ENCODE peak calls at places on chromosomes 13 and 19, in eight cellular contexts. G is IMR-90, F is OCI-LY7, J is neural progenitor cell, Z is MM.1S, X is H9, Q is hepatocyte, C is GM23248. M is an unnamed sample.

GRCh38 chr13:60332682-60333081 is 64.3 kb upstream of the TDRD3 start:
- DNase-seq in G (no peak), Z (no peak), X (no peak), C (no peak), F (no peak), Q (no peak), J (no peak), M (no peak)

GRCh38 chr13:111117289-111117688 is 2.2 kb downstream of the ARHGEF7 start:
- DNase-seq in G (no peak), J (no peak), Z (no peak), C (peak; percentile 53), Q (no peak), F (no peak), X (no peak), M (no peak)

GRCh38 chr19:13430790-13431582 is 75.3 kb downstream of the CACNA1A start:
- DNase-seq in G (peak; percentile 42), F (peak; percentile 51), X (peak; percentile 71), J (peak; percentile 63), Z (peak; percentile 19), C (peak; percentile 76), Q (peak; percentile 51), M (peak; percentile 25)

GRCh38 chr13:59834801-59835200 is 328.9 kb downstream of the DIAPH3 start:
- DNase-seq in C (peak; percentile 41), Z (no peak), Q (no peak), X (no peak), F (no peak), G (peak; percentile 49), J (no peak), M (peak; percentile 41)

GRCh38 chr13:100951031-100951430 is 276.4 kb upstream of the TMTC4 start:
- DNase-seq in X (no peak), C (no peak), G (no peak), Z (no peak), F (no peak), J (no peak), Q (no peak), M (no peak)

GRCh38 chr19:5679289-5680082 is 830 bp downstream of the MICOS13 start:
- DNase-seq in Q (peak; percentile 19), G (no peak), F (no peak), J (no peak), X (peak; percentile 38), C (no peak), Z (peak; percentile 21), M (no peak)

GRCh38 chr13:103883698-103884097 is 817.5 kb upstream of the SLC10A2 start:
- DNase-seq in X (no peak), F (no peak), J (no peak), Q (peak; percentile 36), C (peak; percentile 14), Z (no peak), G (peak; percentile 25), M (no peak)

GRCh38 chr19:402786-403185 is 6.2 kb downstream of the C2CD4C start:
- DNase-seq in Q (no peak), Z (no peak), G (no peak), C (no peak), F (no peak), J (no peak), X (peak; percentile 15), M (no peak)

GRCh38 chr19:47158367-47158791 is 27.7 kb downstream of the SAE1 start:
- DNase-seq in Z (no peak), F (no peak), X (no peak), G (no peak), C (no peak), Q (no peak), J (no peak), M (no peak)

GRCh38 chr19:48819366-48819816 is 8.6 kb upstream of the BCAT2 start:
- DNase-seq in Z (no peak), C (peak; percentile 92), J (no peak), Q (peak; percentile 52), F (no peak), G (peak; percentile 79), X (no peak), M (peak; percentile 78)

GRCh38 chr19:41871573-41872383 is 5.3 kb upstream of the CD79A start:
- DNase-seq in Z (peak; percentile 85), C (no peak), X (no peak), G (no peak), Q (no peak), F (peak; percentile 83), J (no peak), M (no peak)

GRCh38 chr13:76610819-76611415 is 275.3 kb downstream of the KCTD12 start:
- DNase-seq in C (no peak), Q (no peak), X (no peak), J (no peak), G (no peak), F (no peak), Z (no peak), M (no peak)

GRCh38 chr13:76609643-76610042 is 276.6 kb downstream of the KCTD12 start:
- DNase-seq in G (no peak), X (no peak), Q (no peak), J (no peak), C (no peak), Z (no peak), F (no peak), M (no peak)
- H2AFZ ChIP-seq in G (no peak overlapping the region), X (no peak overlapping the region), Q (no peak overlapping the region), J (no peak overlapping the region), C (no peak overlapping the region), Z (no peak overlapping the region), F (no peak overlapping the region), M (no peak overlapping the region)

DNA sequence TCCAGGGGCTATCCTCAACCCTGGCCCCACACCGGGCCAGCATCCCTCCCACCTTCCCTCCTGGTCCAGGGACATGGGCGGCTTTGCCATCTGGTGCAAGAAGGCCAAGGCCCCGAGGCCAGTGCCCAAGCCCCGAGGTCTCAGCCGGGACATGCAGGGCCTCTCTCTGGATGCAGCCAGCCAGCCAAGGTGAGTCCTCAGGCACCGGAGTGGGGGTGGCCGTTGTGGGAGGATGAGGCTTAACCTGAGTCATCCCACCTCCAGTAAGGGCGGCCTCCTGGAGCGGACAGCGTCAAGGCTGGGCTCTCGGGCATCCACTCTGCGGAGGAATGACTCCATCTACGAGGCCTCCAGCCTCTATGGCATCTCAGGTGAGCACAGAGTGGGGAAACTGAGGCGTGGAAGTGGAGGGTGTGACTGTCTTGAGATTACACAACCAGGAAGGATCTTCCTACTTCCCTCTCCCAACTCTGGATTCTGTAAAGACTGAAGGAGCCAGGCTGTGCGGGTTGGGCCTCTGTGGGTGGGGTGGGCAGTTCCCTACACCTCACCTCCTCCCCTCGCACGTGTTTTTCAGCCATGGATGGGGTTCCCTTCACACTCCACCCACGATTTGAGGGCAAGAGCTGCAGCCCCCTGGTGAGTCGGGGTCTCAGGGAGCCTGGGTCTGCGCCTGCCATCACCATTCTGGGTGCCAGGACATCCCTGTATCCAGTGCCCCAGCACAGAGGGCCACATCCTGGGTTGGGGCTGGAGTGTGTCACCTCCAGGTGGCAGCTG is 3.8 kb downstream of the MVB12A start:
- DNase-seq in X (no peak), F (no peak), C (no peak), Q (no peak), Z (no peak), G (no peak), J (no peak), M (no peak)
- H2AFZ ChIP-seq in X (no peak overlapping the region), F (no peak overlapping the region), C (no peak overlapping the region), Q (no peak overlapping the region), Z (no peak overlapping the region), G (peak overlapping the region; percentile 33), J (no peak overlapping the region), M (no peak overlapping the region)

GRCh38 chr13:40145139-40145538 is 489.7 kb downstream of the COG6 start:
- DNase-seq in Z (no peak), G (no peak), X (no peak), C (no peak), J (no peak), F (no peak), Q (no peak), M (no peak)

GRCh38 chr13:40148103-40148502 is 492.6 kb downstream of the COG6 start:
- DNase-seq in Q (no peak), Z (no peak), F (no peak), X (no peak), C (no peak), J (no peak), G (no peak), M (no peak)

GRCh38 chr13:40148742-40149141 is 493.3 kb downstream of the COG6 start:
- DNase-seq in C (no peak), G (no peak), F (no peak), Q (no peak), Z (no peak), X (no peak), J (no peak), M (no peak)

GRCh38 chr13:40146063-40146462 is 490.6 kb downstream of the COG6 start:
- DNase-seq in Q (no peak), F (peak; percentile 24), X (peak; percentile 41), Z (no peak), J (peak; percentile 26), C (no peak), G (no peak), M (no peak)

DNA sequence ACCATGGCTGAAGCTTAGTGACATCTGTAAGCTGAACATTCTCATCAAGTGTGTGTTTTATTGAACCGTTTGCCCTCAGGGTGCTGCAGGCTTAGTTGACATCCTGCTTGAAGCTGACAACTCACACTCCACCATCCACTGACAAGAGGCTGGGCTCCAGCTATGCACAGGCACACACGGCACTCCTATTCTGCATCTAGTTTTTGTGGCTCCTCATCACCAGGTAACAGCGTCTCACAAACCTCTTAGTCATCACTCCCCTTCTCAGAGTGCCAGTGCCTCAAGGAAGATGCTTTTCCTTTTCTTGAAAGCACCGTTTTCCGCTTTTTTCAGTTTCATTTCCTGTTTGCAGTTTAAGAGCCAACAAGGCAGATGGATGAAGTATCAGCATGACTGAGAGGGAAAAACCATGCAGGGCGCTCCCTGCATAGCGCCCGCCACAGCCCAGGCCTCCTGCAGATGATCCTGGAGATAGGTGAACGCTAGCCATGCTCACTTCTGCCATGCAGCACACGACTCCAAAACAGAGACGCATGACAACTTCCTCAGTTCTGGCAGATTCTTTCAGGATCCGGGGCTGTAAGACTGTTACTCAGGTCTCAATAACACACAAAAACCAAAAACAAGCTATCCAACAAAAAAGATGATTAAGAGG is 491.3 kb downstream of the COG6 start:
- DNase-seq in G (no peak), C (no peak), X (no peak), Q (no peak), Z (no peak), J (no peak), F (peak; percentile 47), M (peak; percentile 21)
- H2AFZ ChIP-seq in G (no peak overlapping the region), C (no peak overlapping the region), X (no peak overlapping the region), Q (no peak overlapping the region), Z (no peak overlapping the region), J (peak overlapping the region; percentile 76), F (no peak overlapping the region), M (no peak overlapping the region)

GRCh38 chr19:35314858-35315470 is 14.0 kb upstream of the CD22 start:
- DNase-seq in F (no peak), Q (no peak), J (no peak), X (no peak), C (no peak), Z (no peak), G (no peak), M (no peak)

GRCh38 chr19:35316560-35316959 is 12.4 kb upstream of the CD22 start:
- DNase-seq in C (no peak), Z (no peak), F (no peak), G (no peak), J (no peak), X (no peak), Q (peak; percentile 67), M (no peak)

GRCh38 chr19:35318679-35319448 is 10.1 kb upstream of the CD22 start:
- DNase-seq in Q (no peak), Z (no peak), C (peak; percentile 97), X (peak; percentile 25), F (no peak), G (peak; percentile 71), J (no peak), M (peak; percentile 97)

GRCh38 chr19:35315883-35316282 is 13.1 kb upstream of the CD22 start:
- DNase-seq in X (no peak), G (no peak), Z (no peak), C (no peak), Q (no peak), J (no peak), F (peak; percentile 71), M (no peak)

GRCh38 chr19:35317464-35318043 is 11.4 kb upstream of the CD22 start:
- DNase-seq in F (no peak), G (no peak), C (no peak), X (no peak), Q (no peak), Z (no peak), J (no peak), M (no peak)
- H2AFZ ChIP-seq in F (peak overlapping the region; percentile 64), G (no peak overlapping the region), C (no peak overlapping the region), X (no peak overlapping the region), Q (no peak overlapping the region), Z (no peak overlapping the region), J (no peak overlapping the region), M (no peak overlapping the region)

M was measured in mammary epithelial cell.